ENCODE peak calls at places on chromosomes 1 and 21, in four cellular contexts. One of them, this sample, is unnamed.

GRCh38 chr1:236144446-236145150 is 2.3 kb downstream of the GPR137B start:
- DNase-seq in K562: no peak
- DNase-seq in A549: no peak
- DNase-seq in HepG2: no peak
- DNase-seq in this sample: no peak

GRCh38 chr1:53070621-53071020 is 8.6 kb downstream of the PODN start:
- DNase-seq in K562: no peak
- DNase-seq in A549: no peak
- DNase-seq in HepG2: no peak
- DNase-seq in this sample: peak

GRCh38 chr1:248872752-248873408 is 14.0 kb upstream of the ZNF692 start:
- DNase-seq in K562: peak
- DNase-seq in A549: peak
- DNase-seq in HepG2: peak
- DNase-seq in this sample: peak

GRCh38 chr1:228316589-228317387 is 89.8 kb downstream of the TRIM11 start:
- DNase-seq in K562: no peak
- DNase-seq in A549: no peak
- DNase-seq in HepG2: no peak
- DNase-seq in this sample: no peak

GRCh38 chr1:31502926-31503511 is 73.3 kb upstream of the TINAGL1 start:
- DNase-seq in K562: no peak
- DNase-seq in A549: no peak
- DNase-seq in HepG2: no peak
- DNase-seq in this sample: peak

GRCh38 chr1:8232036-8232757 is 85.7 kb upstream of the SLC45A1 start:
- DNase-seq in K562: peak
- DNase-seq in A549: no peak
- DNase-seq in HepG2: no peak
- DNase-seq in this sample: no peak

GRCh38 chr1:20903452-20903851 is 116.3 kb upstream of the HP1BP3 start:
- DNase-seq in K562: no peak
- DNase-seq in A549: peak
- DNase-seq in HepG2: no peak
- DNase-seq in this sample: no peak

GRCh38 chr1:218344814-218345672 is at the start of gene TGFB2:
- DNase-seq in K562: peak
- DNase-seq in A549: peak
- DNase-seq in HepG2: no peak
- DNase-seq in this sample: no peak

GRCh38 chr21:39232926-39233325 is 49.7 kb upstream of the PSMG1 start:
- DNase-seq in K562: no peak
- DNase-seq in A549: no peak
- DNase-seq in HepG2: no peak
- DNase-seq in this sample: no peak

GRCh38 chr1:10796029-10796944 is at the start of gene CASZ1:
- DNase-seq in K562: peak
- DNase-seq in A549: peak
- DNase-seq in HepG2: peak
- DNase-seq in this sample: peak

GRCh38 chr1:97174039-97174704 is 452.6 kb downstream of the PTBP2 start:
- DNase-seq in K562: no peak
- DNase-seq in A549: no peak
- DNase-seq in HepG2: no peak
- DNase-seq in this sample: no peak

GRCh38 chr1:12284486-12284885 is 54.7 kb downstream of the VPS13D start:
- DNase-seq in K562: no peak
- DNase-seq in A549: no peak
- DNase-seq in HepG2: no peak
- DNase-seq in this sample: no peak

GRCh38 chr21:32240708-32241433 is 38.0 kb downstream of the MIS18A start:
- DNase-seq in K562: no peak
- DNase-seq in A549: no peak
- DNase-seq in HepG2: no peak
- DNase-seq in this sample: no peak

GRCh38 chr21:17585875-17586450 is 26.7 kb downstream of the BTG3 start:
- DNase-seq in K562: peak
- DNase-seq in A549: peak
- DNase-seq in HepG2: peak
- DNase-seq in this sample: no peak

GRCh38 chr21:33949516-33950424 is 34.2 kb upstream of the ATP5PO start:
- DNase-seq in K562: no peak
- DNase-seq in A549: no peak
- DNase-seq in HepG2: no peak
- DNase-seq in this sample: no peak

GRCh38 chr1:21289700-21290545 is at the start of gene ECE1:
- DNase-seq in K562: no peak
- DNase-seq in A549: peak
- DNase-seq in HepG2: no peak
- DNase-seq in this sample: peak

GRCh38 chr1:183884512-183884911 is 79.6 kb downstream of the RGL1 start:
- DNase-seq in K562: no peak
- DNase-seq in A549: no peak
- DNase-seq in HepG2: no peak
- DNase-seq in this sample: no peak

GRCh38 chr1:50750021-50750619 is 209.9 kb downstream of the FAF1 start:
- DNase-seq in K562: peak
- DNase-seq in A549: peak
- DNase-seq in HepG2: peak
- DNase-seq in this sample: no peak

GRCh38 chr21:35635261-35635660 is 425.1 kb downstream of the SETD4 start:
- DNase-seq in K562: no peak
- DNase-seq in A549: peak
- DNase-seq in HepG2: no peak
- DNase-seq in this sample: no peak

GRCh38 chr1:111778066-111778465 is 22.4 kb downstream of the DDX20 start:
- DNase-seq in K562: no peak
- DNase-seq in A549: no peak
- DNase-seq in HepG2: no peak
- DNase-seq in this sample: no peak

GRCh38 chr1:36199934-36200741 is 24.1 kb upstream of the THRAP3 start:
- DNase-seq in K562: no peak
- DNase-seq in A549: no peak
- DNase-seq in HepG2: no peak
- DNase-seq in this sample: no peak

GRCh38 chr1:33099290-33100118 is 18.6 kb downstream of the AZIN2 start:
- DNase-seq in K562: peak
- DNase-seq in A549: no peak
- DNase-seq in HepG2: no peak
- DNase-seq in this sample: peak

GRCh38 chr1:242847390-242847993 is 323.0 kb upstream of the PLD5 start:
- DNase-seq in K562: peak
- DNase-seq in A549: peak
- DNase-seq in HepG2: no peak
- DNase-seq in this sample: no peak

DNA sequence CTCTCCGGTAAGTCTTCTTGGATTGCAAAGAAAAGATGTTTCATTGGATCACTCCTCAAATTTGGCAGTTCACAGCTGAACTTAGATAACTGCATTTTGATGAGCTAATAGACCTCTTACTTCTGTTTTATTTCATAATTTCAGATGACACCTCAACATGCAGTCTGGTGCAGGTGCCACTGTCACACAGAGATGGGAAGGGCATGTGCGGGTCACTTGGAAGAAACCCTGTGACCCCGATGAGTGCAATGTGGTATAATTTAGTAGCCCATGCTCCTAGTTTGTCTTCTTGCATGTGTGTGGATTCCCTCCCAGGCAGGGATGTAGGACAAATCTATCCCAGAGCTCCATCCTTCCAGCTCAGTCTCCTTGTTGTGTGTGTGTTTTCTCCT is 481 bp upstream of the SLAMF1 start:
- DNase-seq in K562: no peak
- DNase-seq in A549: no peak
- DNase-seq in HepG2: no peak
- DNase-seq in this sample: no peak
- TF ChIP-seq ESRRA in K562: no peak
- TF ChIP-seq ESRRA in A549: no peak
- TF ChIP-seq ESRRA in HepG2: no peak
- TF ChIP-seq ESRRA in this sample: no peak

DNA sequence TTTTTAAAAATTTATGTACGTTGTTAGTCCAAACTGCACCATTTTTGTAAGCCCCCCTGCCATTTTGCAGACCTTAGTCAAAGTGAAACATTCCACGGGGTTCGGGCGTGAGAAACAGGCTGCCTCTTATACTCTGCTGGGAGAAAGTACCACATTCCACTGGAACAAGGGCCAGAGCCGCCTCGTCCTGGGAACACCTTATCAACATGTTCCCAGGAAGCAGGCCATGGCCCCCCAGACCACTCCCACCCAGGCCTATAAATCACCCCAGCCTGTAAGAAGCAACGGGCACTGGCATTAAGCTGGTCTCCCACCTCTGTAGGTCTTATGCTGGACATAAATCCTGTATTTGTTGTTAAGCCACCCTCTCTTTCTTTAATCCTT is 854 bp upstream of the ZRANB2 start:
- DNase-seq in K562: peak
- DNase-seq in A549: no peak
- DNase-seq in HepG2: no peak
- DNase-seq in this sample: peak
- TF ChIP-seq JUN in K562: no peak
- TF ChIP-seq JUN in A549: no peak
- TF ChIP-seq JUN in HepG2: no peak
- TF ChIP-seq JUN in this sample: no peak

GRCh38 chr1:205465392-205465791 is 9.5 kb upstream of the BLACAT1 start:
- DNase-seq in K562: no peak
- DNase-seq in A549: no peak
- DNase-seq in HepG2: no peak
- DNase-seq in this sample: no peak
- TF ChIP-seq ESRRA in K562: peak
- TF ChIP-seq ESRRA in A549: no peak
- TF ChIP-seq ESRRA in HepG2: no peak
- TF ChIP-seq ESRRA in this sample: no peak

GRCh38 chr1:1244192-1244811 is 2.2 kb downstream of the C1QTNF12 start:
- DNase-seq in K562: peak
- DNase-seq in A549: peak
- DNase-seq in HepG2: no peak
- DNase-seq in this sample: no peak
- TF ChIP-seq JUN in K562: no peak
- TF ChIP-seq JUN in A549: no peak
- TF ChIP-seq JUN in HepG2: no peak
- TF ChIP-seq JUN in this sample: no peak

GRCh38 chr1:115373305-115373704 is 35.3 kb upstream of the NGF start:
- DNase-seq in K562: no peak
- DNase-seq in A549: peak
- DNase-seq in HepG2: no peak
- DNase-seq in this sample: no peak
- TF ChIP-seq ESRRA in K562: no peak
- TF ChIP-seq ESRRA in A549: no peak
- TF ChIP-seq ESRRA in HepG2: no peak
- TF ChIP-seq ESRRA in this sample: no peak

This sample was measured in WTC11.